ENCODE peak calls at places on chromosomes 6 and 20, in eight cellular contexts. Q, A, W, T, O, G, F and E are unnamed samples.

GRCh38 chr6:16286151-16286522 is 47.8 kb downstream of the GMPR start:
- DNase-seq in Q (peak; percentile 16), A (no peak), W (no peak), T (peak; percentile 39), O (no peak), G (peak; percentile 87), F (peak; percentile 36), E (peak; percentile 73)

GRCh38 chr6:114058435-114058834 is 87.5 kb upstream of the HDAC2 start:
- DNase-seq in Q (no peak), A (no peak), W (no peak), T (no peak), O (no peak), G (no peak), F (no peak), E (no peak)

GRCh38 chr6:104413767-104414166 is 446.0 kb downstream of the HACE1 start:
- DNase-seq in Q (no peak), A (no peak), W (no peak), T (no peak), O (no peak), G (no peak), F (no peak), E (no peak)

GRCh38 chr6:137044366-137045220 is at the start of gene IL20RA:
- DNase-seq in Q (no peak), A (peak; percentile 58), W (no peak), T (no peak), O (peak; percentile 20), G (peak; percentile 30), F (no peak), E (peak; percentile 42)

GRCh38 chr6:148508401-148509151 is 165.9 kb downstream of the SASH1 start:
- DNase-seq in Q (no peak), A (no peak), W (no peak), T (no peak), O (no peak), G (no peak), F (peak; percentile 93), E (no peak)

GRCh38 chr20:47963022-47963421 is 177.7 kb upstream of the SULF2 start:
- DNase-seq in Q (no peak), A (no peak), W (no peak), T (no peak), O (no peak), G (no peak), F (no peak), E (no peak)

GRCh38 chr6:3607171-3607570 is 144.3 kb downstream of the PXDC1 start:
- DNase-seq in Q (no peak), A (no peak), W (no peak), T (no peak), O (no peak), G (no peak), F (no peak), E (no peak)

GRCh38 chr6:104541411-104541810 is 318.3 kb downstream of the HACE1 start:
- DNase-seq in Q (no peak), A (no peak), W (no peak), T (no peak), O (no peak), G (no peak), F (no peak), E (no peak)

GRCh38 chr6:53244958-53245357 is 96.3 kb upstream of the GCM1 start:
- DNase-seq in Q (no peak), A (no peak), W (no peak), T (no peak), O (no peak), G (no peak), F (no peak), E (no peak)

GRCh38 chr20:9442858-9443257 is 71.5 kb upstream of the LAMP5 start:
- DNase-seq in Q (no peak), A (no peak), W (no peak), T (peak; percentile 39), O (no peak), G (no peak), F (peak; percentile 21), E (no peak)

GRCh38 chr6:26272171-26272631 is 92.8 kb upstream of the BTN3A2 start:
- DNase-seq in Q (no peak), A (peak; percentile 67), W (peak; percentile 23), T (no peak), O (peak; percentile 20), G (peak; percentile 67), F (no peak), E (peak; percentile 28)

GRCh38 chr6:35025241-35026188 is 115.6 kb downstream of the TCP11 start:
- DNase-seq in Q (no peak), A (no peak), W (no peak), T (no peak), O (no peak), G (no peak), F (peak; percentile 7), E (no peak)

GRCh38 chr6:5672581-5673011 is 334.1 kb downstream of the NRN1 start:
- DNase-seq in Q (peak; percentile 92), A (no peak), W (no peak), T (peak; percentile 25), O (no peak), G (peak; percentile 24), F (peak; percentile 93), E (no peak)

GRCh38 chr20:57867807-57868206 is 158.0 kb upstream of the PMEPA1 start:
- DNase-seq in Q (no peak), A (no peak), W (no peak), T (no peak), O (no peak), G (no peak), F (no peak), E (no peak)

GRCh38 chr6:135250234-135250633 is 69.1 kb downstream of the MYB start:
- DNase-seq in Q (no peak), A (no peak), W (no peak), T (no peak), O (no peak), G (no peak), F (no peak), E (no peak)

GRCh38 chr6:7432391-7433207 is 43.0 kb downstream of the RIOK1 start:
- DNase-seq in Q (no peak), A (no peak), W (no peak), T (no peak), O (no peak), G (no peak), F (no peak), E (no peak)

GRCh38 chr20:47249913-47250312 is 106.6 kb downstream of the ZMYND8 start:
- DNase-seq in Q (no peak), A (no peak), W (no peak), T (no peak), O (no peak), G (no peak), F (no peak), E (no peak)

GRCh38 chr6:28586273-28586672 is 60.6 kb downstream of the GPX5 start:
- DNase-seq in Q (no peak), A (no peak), W (no peak), T (no peak), O (no peak), G (no peak), F (no peak), E (no peak)

GRCh38 chr6:50655848-50656453 is 57.4 kb upstream of the TFAP2D start:
- DNase-seq in Q (no peak), A (no peak), W (no peak), T (peak; percentile 4), O (no peak), G (peak; percentile 45), F (peak; percentile 12), E (no peak)

GRCh38 chr6:73207221-73207837 is 18.0 kb downstream of the KHDC1L start:
- DNase-seq in Q (no peak), A (no peak), W (no peak), T (no peak), O (no peak), G (no peak), F (no peak), E (no peak)

DNA sequence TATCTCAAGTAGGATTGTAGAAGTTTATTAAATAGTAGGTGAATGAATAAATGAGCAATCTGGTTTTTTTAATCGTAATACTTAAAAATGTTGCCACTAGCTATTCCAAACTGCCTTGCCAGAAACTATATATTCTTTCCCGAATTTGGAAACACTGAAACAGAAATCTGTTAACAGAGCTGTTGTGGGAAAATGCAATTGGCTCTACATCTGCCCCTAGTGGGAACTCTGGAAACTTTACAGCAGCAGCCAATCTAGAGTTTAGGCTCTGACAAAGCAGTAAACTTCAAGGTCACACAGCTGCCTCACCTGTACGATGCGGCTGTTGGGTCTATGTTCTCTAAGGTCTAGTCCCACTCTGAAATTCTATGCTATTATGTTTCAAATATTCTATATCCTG is 41.7 kb downstream of the SYNE1 start:
- DNase-seq in Q (no peak), A (no peak), W (no peak), T (peak; percentile 10), O (no peak), G (peak; percentile 29), F (peak; percentile 14), E (no peak)
- TF ChIP-seq CTCF in Q (peak; percentile 67), A (peak; percentile 26), W (no peak), T (no peak), O (peak; percentile 46), G (peak; percentile 63), F (peak; percentile 54), E (no peak)

GRCh38 chr6:83413068-83413467 is 17.8 kb downstream of the ME1 start:
- DNase-seq in Q (no peak), A (no peak), W (no peak), T (no peak), O (no peak), G (no peak), F (no peak), E (no peak)

GRCh38 chr6:83417880-83418663 is 12.8 kb downstream of the ME1 start:
- DNase-seq in Q (peak; percentile 37), A (no peak), W (no peak), T (peak; percentile 64), O (no peak), G (peak; percentile 54), F (peak; percentile 75), E (no peak)
- TF ChIP-seq CTCF in Q (peak; percentile 57), A (peak; percentile 59), W (no peak), T (peak; percentile 60), O (peak; percentile 63), G (peak; percentile 65), F (peak; percentile 75), E (peak; percentile 50)

GRCh38 chr20:24871429-24872213 is 77.4 kb upstream of the CST7 start:
- DNase-seq in Q (no peak), A (no peak), W (no peak), T (no peak), O (no peak), G (no peak), F (no peak), E (no peak)

GRCh38 chr20:24873015-24873620 is 76.0 kb upstream of the CST7 start:
- DNase-seq in Q (no peak), A (no peak), W (no peak), T (no peak), O (no peak), G (no peak), F (no peak), E (no peak)

GRCh38 chr20:24870876-24871275 is 78.2 kb upstream of the CST7 start:
- DNase-seq in Q (no peak), A (no peak), W (no peak), T (no peak), O (no peak), G (no peak), F (no peak), E (no peak)

GRCh38 chr20:24875078-24875477 is 74.0 kb upstream of the CST7 start:
- DNase-seq in Q (no peak), A (no peak), W (no peak), T (no peak), O (no peak), G (no peak), F (no peak), E (no peak)

GRCh38 chr20:24872291-24873014 is 76.6 kb upstream of the CST7 start:
- DNase-seq in Q (no peak), A (no peak), W (no peak), T (no peak), O (no peak), G (no peak), F (no peak), E (no peak)
- TF ChIP-seq CTCF in Q (no peak), A (no peak), W (no peak), T (no peak), O (no peak), G (no peak), F (no peak), E (no peak)

GRCh38 chr6:41100871-41101287 is 28.1 kb downstream of the NFYA start:
- DNase-seq in Q (no peak), A (no peak), W (no peak), T (no peak), O (peak; percentile 16), G (peak; percentile 5), F (no peak), E (no peak)
- TF ChIP-seq CTCF in Q (no peak), A (no peak), W (no peak), T (no peak), O (no peak), G (no peak), F (no peak), E (no peak)